ENCODE peak calls at places on chromosomes 7 and 10, in ten cellular contexts. Y is kidney epithelial cell; B is omental fat pad; F is glutamatergic neuron; J is skeletal muscle cell; D is activated CD8-positive, alpha-beta memory T cell treated with anti-CD3 and anti-CD28 coated beads, Interleukin-2, amount 10 ng/mL, durations not matched to agents 7 days and 5 days; M is activated T-cell treated with anti-CD3 and anti-CD28 coated beads, Interleukin-2, amount 50 U/mL, for 72 hours; A is activated CD8-positive, alpha-beta T cell treated with anti-CD3 and anti-CD28 coated beads, Interleukin-2, amount 10 ng/mL, durations not matched to agents 7 days and 5 days; E is lower lobe of right lung; X is neuronal stem cell. P is an unnamed sample.

GRCh38 chr7:150731916-150732315 is 5.3 kb upstream of the GIMAP5 start:
- DNase-seq in F (no peak), M (peak), B (no peak), A (peak), X (no peak), Y (no peak), E (no peak), J (no peak), D (peak), P (no peak)

GRCh38 chr7:127897704-127898454 is 133.4 kb downstream of the LRRC4 start:
- DNase-seq in D (no peak), Y (no peak), A (no peak), J (no peak), M (no peak), E (no peak), X (no peak), F (no peak), B (no peak), P (no peak)

GRCh38 chr7:120370954-120371353 is 98.0 kb downstream of the KCND2 start:
- DNase-seq in M (no peak), D (no peak), J (no peak), A (no peak), F (no peak), B (no peak), Y (no peak), X (no peak), E (no peak), P (peak)

GRCh38 chr7:49644402-49645166 is 128.9 kb upstream of the VWC2 start:
- DNase-seq in X (peak), A (no peak), F (no peak), E (no peak), M (no peak), J (no peak), Y (no peak), D (no peak), B (no peak), P (no peak)

GRCh38 chr7:3091631-3092030 is 48.0 kb upstream of the CARD11 start:
- DNase-seq in B (no peak), A (no peak), E (no peak), D (no peak), J (no peak), M (no peak), Y (no peak), X (no peak), F (no peak), P (no peak)

GRCh38 chr7:99365318-99366141 is 9.0 kb upstream of the ARPC1B start:
- DNase-seq in Y (no peak), D (peak), E (peak), F (peak), A (peak), X (no peak), M (peak), J (no peak), B (no peak), P (peak)

GRCh38 chr7:89761173-89761572 is 393.1 kb upstream of the STEAP1 start:
- DNase-seq in A (no peak), F (no peak), J (no peak), Y (no peak), B (no peak), E (no peak), M (no peak), D (no peak), X (no peak), P (no peak)

GRCh38 chr7:90761584-90761983 is 165.5 kb downstream of the CDK14 start:
- DNase-seq in E (no peak), X (no peak), D (no peak), J (no peak), Y (no peak), B (no peak), A (no peak), F (no peak), M (no peak), P (no peak)

GRCh38 chr7:88150018-88150417 is 69.8 kb downstream of the SRI start:
- DNase-seq in A (no peak), J (no peak), D (no peak), Y (no peak), B (no peak), X (no peak), E (no peak), M (no peak), F (no peak), P (no peak)

GRCh38 chr7:74401137-74401859 is 52.4 kb upstream of the GTF2IRD1 start:
- DNase-seq in Y (no peak), D (peak), X (peak), B (peak), J (no peak), A (peak), F (peak), E (peak), M (peak), P (peak)

GRCh38 chr7:82961240-82961639 is 201.4 kb downstream of the PCLO start:
- DNase-seq in Y (no peak), A (no peak), F (no peak), X (no peak), M (no peak), D (no peak), J (no peak), E (no peak), B (no peak), P (no peak)

GRCh38 chr10:54148508-54148907 is 652.5 kb downstream of the PCDH15 start:
- DNase-seq in Y (no peak), D (no peak), E (no peak), X (no peak), M (no peak), F (no peak), B (no peak), A (no peak), J (no peak), P (no peak)

P was measured in HL-60.